ENCODE peak calls at places on chromosomes 12 and 14, in seven cellular contexts. One of them, this sample, is unnamed.

GRCh38 chr14:33347816-33348215 is 409.1 kb downstream of the NPAS3 start:
- DNase-seq in AG08396: no peak
- DNase-seq in tibial nerve: no peak
- DNase-seq in stimulated activated CD4-positive, alpha-beta T cell treated with anti-CD3 and anti-CD28 coated beads, Interleukin-1b, Interleukin-23, amount 100 ng/mL, for 24 hours: no peak
- DNase-seq in ELF-1: no peak
- DNase-seq in aorta: no peak
- DNase-seq in CD4-positive, CD25-positive, alpha-beta regulatory T cell: no peak
- DNase-seq in this sample: no peak

GRCh38 chr12:53324113-53324778 is 2.8 kb upstream of the AAAS start:
- DNase-seq in AG08396: no peak
- DNase-seq in tibial nerve: no peak
- DNase-seq in stimulated activated CD4-positive, alpha-beta T cell treated with anti-CD3 and anti-CD28 coated beads, Interleukin-1b, Interleukin-23, amount 100 ng/mL, for 24 hours: peak
- DNase-seq in ELF-1: peak
- DNase-seq in aorta: no peak
- DNase-seq in CD4-positive, CD25-positive, alpha-beta regulatory T cell: peak
- DNase-seq in this sample: no peak

GRCh38 chr12:49777800-49778748 is 36.7 kb downstream of the TMBIM6 start:
- DNase-seq in AG08396: peak
- DNase-seq in tibial nerve: no peak
- DNase-seq in stimulated activated CD4-positive, alpha-beta T cell treated with anti-CD3 and anti-CD28 coated beads, Interleukin-1b, Interleukin-23, amount 100 ng/mL, for 24 hours: peak
- DNase-seq in ELF-1: peak
- DNase-seq in aorta: no peak
- DNase-seq in CD4-positive, CD25-positive, alpha-beta regulatory T cell: peak
- DNase-seq in this sample: no peak

GRCh38 chr12:66393890-66394289 is 91.6 kb downstream of the HELB start:
- DNase-seq in AG08396: no peak
- DNase-seq in tibial nerve: no peak
- DNase-seq in stimulated activated CD4-positive, alpha-beta T cell treated with anti-CD3 and anti-CD28 coated beads, Interleukin-1b, Interleukin-23, amount 100 ng/mL, for 24 hours: no peak
- DNase-seq in ELF-1: no peak
- DNase-seq in aorta: no peak
- DNase-seq in CD4-positive, CD25-positive, alpha-beta regulatory T cell: no peak
- DNase-seq in this sample: no peak

GRCh38 chr12:65822732-65823480 is 1.4 kb upstream of the HMGA2 start:
- DNase-seq in AG08396: peak
- DNase-seq in tibial nerve: no peak
- DNase-seq in stimulated activated CD4-positive, alpha-beta T cell treated with anti-CD3 and anti-CD28 coated beads, Interleukin-1b, Interleukin-23, amount 100 ng/mL, for 24 hours: no peak
- DNase-seq in ELF-1: peak
- DNase-seq in aorta: no peak
- DNase-seq in CD4-positive, CD25-positive, alpha-beta regulatory T cell: no peak
- DNase-seq in this sample: no peak

GRCh38 chr14:71776463-71777359 is 155.5 kb upstream of the RGS6 start:
- DNase-seq in AG08396: no peak
- DNase-seq in tibial nerve: no peak
- DNase-seq in stimulated activated CD4-positive, alpha-beta T cell treated with anti-CD3 and anti-CD28 coated beads, Interleukin-1b, Interleukin-23, amount 100 ng/mL, for 24 hours: no peak
- DNase-seq in ELF-1: peak
- DNase-seq in aorta: no peak
- DNase-seq in CD4-positive, CD25-positive, alpha-beta regulatory T cell: no peak
- DNase-seq in this sample: no peak

GRCh38 chr14:75295061-75295461 is 16.4 kb downstream of the FOS start:
- DNase-seq in AG08396: peak
- DNase-seq in tibial nerve: peak
- DNase-seq in stimulated activated CD4-positive, alpha-beta T cell treated with anti-CD3 and anti-CD28 coated beads, Interleukin-1b, Interleukin-23, amount 100 ng/mL, for 24 hours: no peak
- DNase-seq in ELF-1: peak
- DNase-seq in aorta: peak
- DNase-seq in CD4-positive, CD25-positive, alpha-beta regulatory T cell: no peak
- DNase-seq in this sample: no peak

GRCh38 chr12:101691697-101692096 is 5.7 kb upstream of the CHPT1 start:
- DNase-seq in AG08396: no peak
- DNase-seq in tibial nerve: no peak
- DNase-seq in stimulated activated CD4-positive, alpha-beta T cell treated with anti-CD3 and anti-CD28 coated beads, Interleukin-1b, Interleukin-23, amount 100 ng/mL, for 24 hours: no peak
- DNase-seq in ELF-1: no peak
- DNase-seq in aorta: no peak
- DNase-seq in CD4-positive, CD25-positive, alpha-beta regulatory T cell: no peak
- DNase-seq in this sample: no peak

GRCh38 chr12:107011519-107011918 is 24.6 kb upstream of the MTERF2 start:
- DNase-seq in AG08396: no peak
- DNase-seq in tibial nerve: no peak
- DNase-seq in stimulated activated CD4-positive, alpha-beta T cell treated with anti-CD3 and anti-CD28 coated beads, Interleukin-1b, Interleukin-23, amount 100 ng/mL, for 24 hours: no peak
- DNase-seq in ELF-1: no peak
- DNase-seq in aorta: no peak
- DNase-seq in CD4-positive, CD25-positive, alpha-beta regulatory T cell: no peak
- DNase-seq in this sample: no peak

GRCh38 chr12:52975820-52976573 is 27.1 kb downstream of the KRT18 start:
- DNase-seq in AG08396: no peak
- DNase-seq in tibial nerve: no peak
- DNase-seq in stimulated activated CD4-positive, alpha-beta T cell treated with anti-CD3 and anti-CD28 coated beads, Interleukin-1b, Interleukin-23, amount 100 ng/mL, for 24 hours: no peak
- DNase-seq in ELF-1: peak
- DNase-seq in aorta: no peak
- DNase-seq in CD4-positive, CD25-positive, alpha-beta regulatory T cell: no peak
- DNase-seq in this sample: no peak

GRCh38 chr14:93285048-93285447 is 47.8 kb downstream of the BTBD7 start:
- DNase-seq in AG08396: no peak
- DNase-seq in tibial nerve: no peak
- DNase-seq in stimulated activated CD4-positive, alpha-beta T cell treated with anti-CD3 and anti-CD28 coated beads, Interleukin-1b, Interleukin-23, amount 100 ng/mL, for 24 hours: no peak
- DNase-seq in ELF-1: no peak
- DNase-seq in aorta: no peak
- DNase-seq in CD4-positive, CD25-positive, alpha-beta regulatory T cell: no peak
- DNase-seq in this sample: no peak

This sample was measured in esophagus muscularis mucosa.